ENCODE peak calls at places on chromosome X, in seven cellular contexts. Q, T, B, R, O, I and P are unnamed samples.

GRCh38 chrX:63275127-63275526 is 76.0 kb downstream of the SPIN4 start:
- DNase-seq in Q (peak; percentile 52), T (peak; percentile 8), B (peak; percentile 22), R (peak; percentile 18), O (no peak), I (peak; percentile 25), P (peak; percentile 51)

GRCh38 chrX:20374450-20374849 is 107.7 kb upstream of the RPS6KA3 start:
- DNase-seq in Q (no peak), T (no peak), B (no peak), R (no peak), O (no peak), I (no peak), P (no peak)

GRCh38 chrX:74291577-74291963 is 12.4 kb upstream of the ZCCHC13 start:
- DNase-seq in Q (no peak), T (no peak), B (no peak), R (peak; percentile 21), O (no peak), I (no peak), P (no peak)

GRCh38 chrX:148049441-148049840 is 68.3 kb downstream of the FMR1NB start:
- DNase-seq in Q (no peak), T (no peak), B (peak; percentile 21), R (peak; percentile 10), O (no peak), I (no peak), P (peak; percentile 3)

GRCh38 chrX:96791559-96791958 is 92.1 kb upstream of the RPA4 start:
- DNase-seq in Q (no peak), T (no peak), B (no peak), R (no peak), O (no peak), I (no peak), P (no peak)

GRCh38 chrX:153614818-153615217 is 15.9 kb upstream of the CCNQ start:
- DNase-seq in Q (no peak), T (no peak), B (no peak), R (no peak), O (no peak), I (no peak), P (no peak)

GRCh38 chrX:8848921-8849320 is 47.7 kb upstream of the FAM9A start:
- DNase-seq in Q (no peak), T (no peak), B (no peak), R (no peak), O (no peak), I (no peak), P (no peak)

GRCh38 chrX:12819231-12819630 is 28.0 kb downstream of the PRPS2 start:
- DNase-seq in Q (no peak), T (no peak), B (no peak), R (no peak), O (no peak), I (no peak), P (no peak)

GRCh38 chrX:131812847-131813825 is 210.0 kb upstream of the STK26 start:
- DNase-seq in Q (peak; percentile 63), T (no peak), B (peak; percentile 59), R (peak; percentile 22), O (no peak), I (no peak), P (no peak)

GRCh38 chrX:136202889-136203288 is 48.3 kb downstream of the MAP7D3 start:
- DNase-seq in Q (no peak), T (no peak), B (no peak), R (no peak), O (no peak), I (no peak), P (no peak)

GRCh38 chrX:12955882-12956703 is 18.8 kb upstream of the TMSB4X start:
- DNase-seq in Q (no peak), T (no peak), B (no peak), R (peak; percentile 54), O (no peak), I (peak; percentile 18), P (no peak)

GRCh38 chrX:12441376-12442128 is 303.3 kb downstream of the FRMPD4 start:
- DNase-seq in Q (no peak), T (no peak), B (no peak), R (no peak), O (no peak), I (no peak), P (no peak)

GRCh38 chrX:124530803-124531202 is 184.4 kb downstream of the SH2D1A start:
- DNase-seq in Q (no peak), T (no peak), B (no peak), R (no peak), O (no peak), I (no peak), P (no peak)

GRCh38 chrX:48697182-48697727 is 721 bp downstream of the SUV39H1 start:
- DNase-seq in Q (no peak), T (no peak), B (no peak), R (no peak), O (no peak), I (no peak), P (no peak)

GRCh38 chrX:136546369-136546768 is 14.4 kb downstream of the VGLL1 start:
- DNase-seq in Q (no peak), T (no peak), B (no peak), R (no peak), O (no peak), I (no peak), P (no peak)

GRCh38 chrX:94743478-94743877 is 1069.5 kb downstream of the FAM133A start:
- DNase-seq in Q (no peak), T (no peak), B (no peak), R (no peak), O (no peak), I (no peak), P (no peak)

GRCh38 chrX:145393702-145394235 is 146.5 kb downstream of the SPANXN1 start:
- DNase-seq in Q (no peak), T (no peak), B (no peak), R (no peak), O (no peak), I (no peak), P (no peak)

GRCh38 chrX:124507276-124507675 is 160.9 kb downstream of the SH2D1A start:
- DNase-seq in Q (no peak), T (no peak), B (no peak), R (no peak), O (no peak), I (no peak), P (no peak)

GRCh38 chrX:47707031-47707780 is 48.2 kb upstream of the UXT start:
- DNase-seq in Q (peak; percentile 57), T (no peak), B (no peak), R (peak; percentile 50), O (no peak), I (no peak), P (no peak)

DNA sequence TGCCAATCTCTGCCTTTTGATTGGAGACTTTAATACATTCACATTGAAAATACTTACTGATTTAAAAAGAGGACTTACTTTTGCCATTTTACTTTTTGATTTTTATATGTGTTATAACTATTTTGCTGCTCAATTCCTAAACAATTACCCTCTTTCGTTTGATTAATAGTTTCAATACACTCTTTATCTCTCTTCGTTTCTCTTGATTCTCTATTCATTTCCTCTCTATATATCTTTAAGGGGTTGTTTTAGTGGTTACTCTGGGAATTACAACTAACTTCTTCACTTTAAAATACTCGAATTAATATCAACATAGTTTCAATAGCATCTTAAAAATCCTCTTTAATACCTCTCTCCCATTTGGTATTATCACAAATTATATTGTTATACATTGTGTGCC is 116.6 kb downstream of the PTCHD1 start:
- DNase-seq in Q (no peak), T (no peak), B (no peak), R (no peak), O (no peak), I (no peak), P (no peak)
- TF ChIP-seq CTCF in Q (no peak), T (no peak), B (no peak), R (no peak), O (peak; percentile 33), I (no peak), P (no peak)

GRCh38 chrX:40579139-40579538 is 1.6 kb upstream of the ATP6AP2 start:
- DNase-seq in Q (no peak), T (no peak), B (no peak), R (no peak), O (no peak), I (no peak), P (no peak)
- TF ChIP-seq CTCF in Q (no peak), T (no peak), B (no peak), R (no peak), O (no peak), I (no peak), P (no peak)

DNA sequence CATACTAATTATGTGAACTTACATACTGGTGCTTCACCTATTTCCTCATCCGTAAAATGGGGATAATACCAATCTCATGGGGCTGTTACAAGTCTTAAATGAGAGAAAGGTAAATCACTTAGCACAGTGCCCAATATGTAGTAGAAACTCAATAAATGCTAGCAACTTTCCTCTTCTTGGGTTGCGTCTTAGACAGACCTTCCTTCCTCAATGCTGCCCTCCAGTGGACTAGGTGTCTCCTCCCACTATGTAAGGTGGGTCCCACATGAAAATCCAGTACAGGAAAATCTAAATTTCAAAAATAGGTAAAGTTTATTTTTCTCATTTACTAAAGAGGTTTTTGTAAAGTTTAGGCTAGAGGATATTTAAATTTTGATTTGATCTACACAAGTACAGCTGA is 20.6 kb downstream of the ZDHHC9 start:
- DNase-seq in Q (peak; percentile 49), T (peak; percentile 19), B (peak; percentile 38), R (peak; percentile 50), O (no peak), I (peak; percentile 49), P (peak; percentile 27)
- TF ChIP-seq CTCF in Q (peak; percentile 53), T (peak; percentile 34), B (peak; percentile 35), R (peak; percentile 55), O (peak; percentile 52), I (peak; percentile 71), P (peak; percentile 28)

GRCh38 chrX:26851981-26852380 is 611.2 kb downstream of the PPP4R3C start:
- DNase-seq in Q (peak; percentile 19), T (no peak), B (peak; percentile 3), R (no peak), O (no peak), I (no peak), P (no peak)
- TF ChIP-seq CTCF in Q (peak; percentile 37), T (no peak), B (no peak), R (no peak), O (peak; percentile 34), I (no peak), P (no peak)

DNA sequence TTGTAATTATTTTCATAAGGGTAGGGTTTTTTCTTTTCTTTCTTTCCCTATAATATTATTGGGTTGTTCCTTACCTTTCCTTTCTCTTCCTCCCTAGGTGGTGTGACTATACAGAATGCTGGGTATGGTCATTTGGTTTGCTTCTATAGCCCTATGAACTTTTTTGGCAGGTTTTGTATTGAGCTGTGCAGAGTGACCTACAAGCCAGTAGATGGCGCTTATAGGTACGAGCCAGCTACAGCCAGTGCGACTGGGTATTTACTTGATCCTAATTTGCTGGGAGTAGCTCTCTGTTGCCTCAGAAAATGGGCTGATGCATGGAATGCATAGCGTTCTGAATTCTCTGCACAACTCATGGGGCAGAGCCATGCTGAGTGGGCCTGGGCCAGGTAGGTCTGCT is 423.3 kb downstream of the MAGEE1 start:
- DNase-seq in Q (no peak), T (no peak), B (no peak), R (no peak), O (no peak), I (peak; percentile 2), P (no peak)
- TF ChIP-seq CTCF in Q (peak; percentile 67), T (no peak), B (no peak), R (no peak), O (no peak), I (peak; percentile 38), P (no peak)

DNA sequence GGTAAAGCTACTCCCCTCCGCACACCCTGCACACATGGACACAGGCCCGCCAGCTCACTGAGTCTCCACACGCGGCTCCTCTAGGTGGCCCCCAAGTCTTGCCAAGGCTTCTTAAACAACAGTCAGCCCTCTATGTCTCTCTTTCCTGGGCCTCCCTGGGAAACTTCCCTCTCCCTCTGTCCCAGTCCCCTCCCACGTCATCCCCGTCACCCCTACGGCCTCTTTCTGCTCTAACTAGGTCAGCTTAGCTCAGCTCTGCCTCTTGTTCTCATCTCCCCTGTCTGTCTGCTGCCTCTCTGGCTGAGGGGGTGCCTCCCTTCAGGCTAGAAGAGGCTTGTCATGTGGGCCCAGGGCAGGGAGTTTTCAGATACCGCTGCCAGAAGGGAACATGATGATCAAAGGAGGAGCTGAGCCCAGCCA is 38.8 kb downstream of the SEPTIN6 start:
- DNase-seq in Q (peak; percentile 34), T (peak; percentile 53), B (no peak), R (no peak), O (no peak), I (no peak), P (no peak)
- TF ChIP-seq CTCF in Q (peak; percentile 20), T (no peak), B (no peak), R (no peak), O (no peak), I (no peak), P (no peak)